ENCODE peak calls at places on chromosomes 3 and 15, in seven cellular contexts. P is tibial nerve, H is stomach, L is transverse colon, V is GM12878, G is ovary, M is A549. X is an unnamed sample.

GRCh38 chr3:125129512-125129962 is 73.7 kb upstream of the HEG1 start:
- DNase-seq in P (peak), H (peak), L (peak), V (no peak), G (no peak), M (peak), X (no peak)

GRCh38 chr3:76566211-76566534 is 473.7 kb upstream of the ROBO2 start:
- DNase-seq in P (no peak), H (no peak), L (no peak), V (no peak), G (no peak), M (no peak), X (no peak)

GRCh38 chr3:45488581-45488980 is 100.2 kb downstream of the LARS2 start:
- DNase-seq in P (no peak), H (no peak), L (no peak), V (no peak), G (no peak), M (no peak), X (no peak)

GRCh38 chr3:168272343-168272984 is 176.7 kb upstream of the GOLIM4 start:
- DNase-seq in P (no peak), H (no peak), L (no peak), V (no peak), G (no peak), M (no peak), X (no peak)

GRCh38 chr15:45347989-45348388 is 30.4 kb downstream of the GATM start:
- DNase-seq in P (no peak), H (no peak), L (no peak), V (no peak), G (no peak), M (no peak), X (no peak)

GRCh38 chr15:56042031-56042430 is 48.6 kb upstream of the NEDD4 start:
- DNase-seq in P (no peak), H (no peak), L (no peak), V (no peak), G (no peak), M (no peak), X (no peak)

GRCh38 chr15:48965972-48966371 is 2.3 kb upstream of the SHC4 start:
- DNase-seq in P (no peak), H (no peak), L (no peak), V (peak), G (no peak), M (peak), X (no peak)

GRCh38 chr3:178181085-178181484 is 355.2 kb upstream of the KCNMB2 start:
- DNase-seq in P (no peak), H (no peak), L (no peak), V (no peak), G (no peak), M (no peak), X (no peak)

GRCh38 chr3:27533718-27534578 is 49.8 kb upstream of the SLC4A7 start:
- DNase-seq in P (peak), H (peak), L (peak), V (peak), G (no peak), M (peak), X (no peak)

GRCh38 chr3:148873928-148874326 is 8.8 kb downstream of the CPA3 start:
- DNase-seq in P (no peak), H (no peak), L (no peak), V (no peak), G (no peak), M (no peak), X (no peak)

GRCh38 chr3:188700497-188700896 is 471.3 kb upstream of the TPRG1 start:
- DNase-seq in P (no peak), H (no peak), L (no peak), V (no peak), G (no peak), M (no peak), X (no peak)

GRCh38 chr3:178421069-178421468 is 115.2 kb upstream of the KCNMB2 start:
- DNase-seq in P (no peak), H (no peak), L (no peak), V (no peak), G (no peak), M (peak), X (no peak)

GRCh38 chr15:58746174-58746573 is 3.3 kb downstream of the ADAM10 start:
- DNase-seq in P (no peak), H (no peak), L (no peak), V (no peak), G (no peak), M (no peak), X (no peak)

GRCh38 chr15:79035111-79035601 is 55.4 kb downstream of the RASGRF1 start:
- DNase-seq in P (no peak), H (no peak), L (no peak), V (peak), G (no peak), M (no peak), X (no peak)

GRCh38 chr3:128541246-128541645 is 48.2 kb upstream of the GATA2 start:
- DNase-seq in P (no peak), H (no peak), L (no peak), V (no peak), G (no peak), M (no peak), X (no peak)

GRCh38 chr3:73710340-73710739 is 85.6 kb upstream of the PDZRN3 start:
- DNase-seq in P (no peak), H (no peak), L (no peak), V (no peak), G (no peak), M (no peak), X (no peak)

GRCh38 chr3:42159706-42160472 is 68.7 kb downstream of the TRAK1 start:
- DNase-seq in P (peak), H (peak), L (peak), V (no peak), G (no peak), M (peak), X (peak)

GRCh38 chr3:32371466-32372212 is 20.0 kb upstream of the CMTM7 start:
- DNase-seq in P (no peak), H (no peak), L (no peak), V (no peak), G (no peak), M (no peak), X (no peak)

GRCh38 chr15:73982251-73982962 is 9.7 kb downstream of the STOML1 start:
- DNase-seq in P (peak), H (peak), L (peak), V (no peak), G (peak), M (no peak), X (peak)

GRCh38 chr15:63382966-63383710 is 1.5 kb upstream of the CA12 start:
- DNase-seq in P (no peak), H (no peak), L (no peak), V (no peak), G (no peak), M (no peak), X (no peak)

GRCh38 chr3:46469680-46470357 is 5.1 kb upstream of the LTF start:
- DNase-seq in P (no peak), H (peak), L (no peak), V (no peak), G (no peak), M (no peak), X (no peak)

GRCh38 chr3:143171656-143172055 is 52.1 kb downstream of the CHST2 start:
- DNase-seq in P (no peak), H (no peak), L (no peak), V (no peak), G (no peak), M (no peak), X (no peak)
- H3K4me3 ChIP-seq in P (no peak), H (no peak), L (no peak), V (no peak), G (no peak), M (no peak), X (no peak)

GRCh38 chr3:104750581-104750980 is 616.1 kb upstream of the ALCAM start:
- DNase-seq in P (no peak), H (no peak), L (no peak), V (no peak), G (no peak), M (no peak), X (no peak)
- TF ChIP-seq EP300 in P (no peak), H (no peak), L (no peak), V (no peak), G (no peak), M (no peak), X (no peak)

DNA sequence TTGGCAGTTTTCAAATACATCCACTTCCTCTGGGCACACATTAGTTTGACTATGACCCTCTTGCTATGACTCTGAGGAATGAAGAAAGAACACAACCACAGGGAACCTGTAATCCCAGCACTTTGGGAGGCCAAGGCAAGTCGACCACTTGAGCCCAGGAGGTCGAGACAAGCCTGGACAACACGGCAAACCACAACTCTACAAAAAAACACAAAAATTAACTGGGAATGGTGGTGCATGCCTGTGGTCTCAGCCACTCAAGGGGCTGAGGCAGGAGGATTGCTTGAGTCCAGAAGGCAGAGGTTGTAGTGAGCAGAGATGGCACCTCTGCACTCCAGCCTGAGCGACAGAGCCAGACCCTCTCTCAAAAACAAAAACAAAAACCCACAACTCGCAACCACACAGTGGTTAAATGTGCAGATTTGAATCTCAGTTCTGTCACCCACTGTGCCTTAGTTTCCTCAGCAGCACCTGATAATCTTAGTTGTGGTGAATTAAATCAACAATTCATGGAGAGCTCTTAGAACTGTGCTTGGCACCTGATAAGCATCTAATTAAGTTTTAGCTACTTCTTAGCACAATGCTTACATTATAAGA is 65.7 kb downstream of the MYLK start:
- DNase-seq in P (no peak), H (no peak), L (no peak), V (no peak), G (no peak), M (no peak), X (no peak)
- H3K4me3 ChIP-seq in P (no peak), H (no peak), L (no peak), V (no peak), G (no peak), M (no peak), X (no peak)

DNA sequence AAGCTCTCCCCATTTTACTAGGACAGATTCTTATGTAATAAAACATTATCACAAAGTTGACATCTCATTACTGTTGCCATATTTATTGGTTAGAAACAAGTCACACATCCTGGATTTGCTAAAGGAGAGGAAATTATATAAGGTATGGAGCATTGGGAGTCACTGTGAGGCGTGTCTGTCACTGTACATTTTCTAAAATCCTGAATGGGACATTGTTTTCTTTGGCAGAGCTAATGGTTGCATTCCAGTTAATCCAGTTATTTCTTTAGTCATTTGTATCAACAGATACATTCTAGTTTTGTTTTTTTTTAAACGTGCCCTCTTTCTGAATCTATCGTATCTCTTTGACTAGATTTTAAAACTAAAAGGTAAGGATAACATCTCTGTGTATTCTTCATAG is 70.2 kb upstream of the MITF start:
- DNase-seq in P (no peak), H (no peak), L (no peak), V (no peak), G (no peak), M (no peak), X (no peak)
- TF ChIP-seq EP300 in P (no peak), H (no peak), L (no peak), V (no peak), G (no peak), M (no peak), X (no peak)

GRCh38 chr3:121793078-121793477 is 41.8 kb downstream of the IQCB1 start:
- DNase-seq in P (no peak), H (no peak), L (no peak), V (no peak), G (no peak), M (no peak), X (no peak)
- H3K4me3 ChIP-seq in P (no peak), H (no peak), L (no peak), V (peak), G (no peak), M (no peak), X (no peak)

GRCh38 chr3:53709256-53709655 is 137.0 kb downstream of the CHDH start:
- DNase-seq in P (no peak), H (peak), L (no peak), V (no peak), G (no peak), M (no peak), X (no peak)
- TF ChIP-seq EP300 in P (no peak), H (no peak), L (no peak), V (no peak), G (no peak), M (no peak), X (no peak)

GRCh38 chr15:33150993-33151392 is 43.5 kb downstream of the FMN1 start:
- DNase-seq in P (no peak), H (no peak), L (no peak), V (no peak), G (no peak), M (no peak), X (no peak)

GRCh38 chr15:33152502-33153109 is 41.9 kb downstream of the FMN1 start:
- DNase-seq in P (no peak), H (no peak), L (no peak), V (no peak), G (no peak), M (no peak), X (no peak)

GRCh38 chr15:33150516-33150915 is 44.0 kb downstream of the FMN1 start:
- DNase-seq in P (no peak), H (no peak), L (no peak), V (no peak), G (no peak), M (no peak), X (no peak)

GRCh38 chr15:33148129-33148850 is 46.2 kb downstream of the FMN1 start:
- DNase-seq in P (no peak), H (no peak), L (no peak), V (no peak), G (no peak), M (no peak), X (no peak)

GRCh38 chr15:33149919-33150318 is 44.6 kb downstream of the FMN1 start:
- DNase-seq in P (no peak), H (no peak), L (no peak), V (no peak), G (no peak), M (no peak), X (no peak)
- H3K4me3 ChIP-seq in P (no peak), H (no peak), L (no peak), V (no peak), G (no peak), M (no peak), X (no peak)

X was measured in suprapubic skin.